ENCODE peak calls at places on chromosomes 13 and 19, in nine cellular contexts. R is right atrium auricular region, H is heart right ventricle, M is brain microvascular endothelial cell, C is bronchial epithelial cell, W is neural progenitor cell, V is AG10803, S is AG04449, J is pancreas. N is an unnamed sample.

GRCh38 chr13:20350380-20350763 is 118.3 kb upstream of the GJB6 start:
- DNase-seq in R (no peak), H (no peak), M (no peak), C (no peak), W (no peak), V (no peak), S (no peak), J (no peak), N (no peak)

GRCh38 chr13:20843177-20843576 is 59.4 kb downstream of the XPO4 start:
- DNase-seq in R (no peak), H (no peak), M (no peak), C (no peak), W (no peak), V (no peak), S (no peak), J (no peak), N (no peak)

GRCh38 chr19:12913871-12914690 is 5.0 kb downstream of the SYCE2 start:
- DNase-seq in R (no peak), H (no peak), M (no peak), C (no peak), W (peak; percentile 23), V (peak; percentile 67), S (no peak), J (no peak), N (no peak)

GRCh38 chr13:20006206-20006605 is 47.7 kb downstream of the ZMYM2 start:
- DNase-seq in R (no peak), H (no peak), M (peak; percentile 6), C (no peak), W (no peak), V (no peak), S (no peak), J (no peak), N (no peak)

GRCh38 chr13:111367340-111367739 is 46.9 kb downstream of the TEX29 start:
- DNase-seq in R (no peak), H (no peak), M (no peak), C (no peak), W (no peak), V (no peak), S (no peak), J (no peak), N (no peak)

GRCh38 chr13:107190065-107190464 is 622.1 kb upstream of the ARGLU1 start:
- DNase-seq in R (no peak), H (no peak), M (no peak), C (no peak), W (no peak), V (no peak), S (no peak), J (no peak), N (no peak)

GRCh38 chr19:1647664-1648155 is 4.7 kb downstream of the TCF3 start:
- DNase-seq in R (no peak), H (no peak), M (no peak), C (no peak), W (no peak), V (no peak), S (no peak), J (peak; percentile 58), N (no peak)

GRCh38 chr13:81639984-81640582 is 1299.2 kb upstream of the SPRY2 start:
- DNase-seq in R (no peak), H (no peak), M (no peak), C (peak; percentile 32), W (peak; percentile 7), V (no peak), S (no peak), J (no peak), N (no peak)

GRCh38 chr19:30156646-30157045 is 214.6 kb downstream of the URI1 start:
- DNase-seq in R (no peak), H (no peak), M (no peak), C (no peak), W (no peak), V (no peak), S (no peak), J (no peak), N (no peak)

GRCh38 chr19:42068361-42068755 is 1.6 kb downstream of the GRIK5 start:
- DNase-seq in R (no peak), H (no peak), M (no peak), C (no peak), W (no peak), V (no peak), S (no peak), J (no peak), N (no peak)

GRCh38 chr19:2627319-2627829 is 75.1 kb downstream of the GNG7 start:
- DNase-seq in R (peak; percentile 97), H (peak; percentile 65), M (peak; percentile 98), C (peak; percentile 98), W (no peak), V (peak; percentile 97), S (peak; percentile 88), J (peak; percentile 93), N (peak; percentile 92)

GRCh38 chr19:17687857-17688784 is at the start of gene UNC13A:
- DNase-seq in R (no peak), H (peak; percentile 56), M (peak; percentile 33), C (no peak), W (peak; percentile 92), V (no peak), S (no peak), J (peak; percentile 82), N (no peak)

GRCh38 chr19:39144487-39145071 is 19.0 kb downstream of the PAK4 start:
- DNase-seq in R (no peak), H (no peak), M (no peak), C (no peak), W (peak; percentile 62), V (peak; percentile 48), S (no peak), J (peak; percentile 48), N (no peak)

GRCh38 chr13:46667687-46668281 is 114.8 kb downstream of the LRCH1 start:
- DNase-seq in R (no peak), H (no peak), M (no peak), C (no peak), W (no peak), V (no peak), S (no peak), J (no peak), N (no peak)

GRCh38 chr13:46668302-46668720 is 115.3 kb downstream of the LRCH1 start:
- DNase-seq in R (no peak), H (peak; percentile 36), M (peak; percentile 83), C (peak; percentile 47), W (no peak), V (peak; percentile 91), S (peak; percentile 66), J (no peak), N (peak; percentile 76)

GRCh38 chr13:46665630-46666482 is 112.9 kb downstream of the LRCH1 start:
- DNase-seq in R (no peak), H (no peak), M (no peak), C (peak; percentile 42), W (no peak), V (no peak), S (no peak), J (no peak), N (no peak)

GRCh38 chr13:46666727-46667456 is 113.9 kb downstream of the LRCH1 start:
- DNase-seq in R (no peak), H (peak; percentile 45), M (no peak), C (no peak), W (peak; percentile 63), V (no peak), S (no peak), J (no peak), N (no peak)

DNA sequence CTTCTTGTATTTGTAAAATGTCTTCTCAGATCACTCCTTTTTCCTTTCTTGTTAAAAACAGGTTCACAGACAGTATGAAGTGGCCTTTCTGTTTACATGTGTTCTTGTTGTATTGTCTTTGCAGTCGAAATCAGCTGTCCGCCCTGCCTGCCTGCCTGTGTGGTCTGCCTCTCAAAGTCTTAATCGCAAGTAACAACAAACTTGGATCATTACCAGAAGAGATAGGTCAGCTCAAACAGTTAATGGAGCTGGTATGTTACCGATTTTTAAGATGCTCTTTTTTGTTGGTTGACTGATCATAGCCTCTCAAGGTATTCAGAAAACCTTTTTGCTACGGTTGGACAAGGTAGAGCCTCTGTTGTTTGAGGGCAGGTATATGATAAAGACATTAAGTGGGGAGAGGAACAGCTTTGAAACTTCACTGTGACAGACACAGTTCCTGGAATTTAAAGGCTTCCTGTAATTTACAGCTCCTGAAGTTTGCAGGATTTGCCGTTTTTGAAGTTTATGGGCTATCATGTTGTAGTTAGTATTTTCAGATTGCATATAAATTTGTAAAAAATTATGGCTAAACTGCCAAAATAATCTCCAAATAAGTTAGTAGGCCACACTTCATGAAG is 116.0 kb downstream of the LRCH1 start:
- DNase-seq in R (no peak), H (no peak), M (no peak), C (no peak), W (no peak), V (no peak), S (no peak), J (no peak), N (no peak)
- H3K4me3 ChIP-seq in R (no peak overlapping the region), H (no peak overlapping the region), M (no peak overlapping the region), C (no peak overlapping the region), W (no peak overlapping the region), V (no peak overlapping the region), S (no peak overlapping the region), J (no peak overlapping the region), N (no peak overlapping the region)

GRCh38 chr13:38530492-38530891 is 156.4 kb upstream of the FREM2 start:
- DNase-seq in R (no peak), H (no peak), M (no peak), C (peak; percentile 24), W (no peak), V (peak; percentile 29), S (no peak), J (no peak), N (peak; percentile 2)
- TF ChIP-seq CTCF in R (no peak), H (peak; percentile 46), M (peak; percentile 18), C (peak; percentile 6), W (peak; percentile 47), V (peak; percentile 62), S (no peak), J (no peak), N (peak; percentile 18)

GRCh38 chr19:51971624-51972023 is 15.0 kb downstream of the ZNF350 start:
- DNase-seq in R (no peak), H (no peak), M (no peak), C (no peak), W (peak; percentile 9), V (peak; percentile 5), S (no peak), J (no peak), N (no peak)
- H3K4me3 ChIP-seq in R (no peak overlapping the region), H (no peak overlapping the region), M (no peak overlapping the region), C (no peak overlapping the region), W (no peak overlapping the region), V (no peak overlapping the region), S (no peak overlapping the region), J (no peak overlapping the region), N (no peak overlapping the region)

DNA sequence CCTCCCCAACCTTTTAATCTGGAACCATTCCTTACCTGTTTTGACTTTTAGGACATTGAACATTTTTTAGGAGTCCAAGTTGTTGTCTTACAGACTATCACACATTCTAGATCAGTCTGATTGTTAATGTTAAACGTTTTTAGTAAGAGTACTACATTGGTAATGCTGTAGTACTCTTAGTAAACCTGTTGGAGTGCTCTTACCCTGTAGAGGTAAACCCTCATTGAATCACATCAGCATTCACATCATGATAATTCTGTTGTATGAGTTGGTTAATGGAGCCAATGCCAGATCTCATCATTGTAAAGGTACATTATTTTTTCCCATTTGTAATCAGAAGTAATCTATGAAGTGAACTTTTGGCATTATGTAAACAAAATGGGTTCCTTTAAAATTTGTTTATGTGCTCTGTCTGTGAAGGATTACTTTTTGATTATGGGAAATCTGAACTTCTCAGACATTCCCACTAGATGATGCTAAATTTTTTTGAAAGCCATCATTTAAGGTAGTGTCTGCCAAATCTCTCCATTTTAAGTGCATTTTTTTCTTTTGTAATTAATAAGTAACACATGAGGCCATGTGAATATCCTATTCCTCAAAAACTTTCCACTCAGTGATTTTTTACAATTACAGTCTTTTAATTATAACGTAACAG is 55.2 kb downstream of the VWA8 start:
- DNase-seq in R (no peak), H (no peak), M (no peak), C (peak; percentile 72), W (peak; percentile 35), V (peak; percentile 36), S (no peak), J (no peak), N (no peak)
- TF ChIP-seq CTCF in R (no peak), H (peak; percentile 56), M (peak; percentile 51), C (peak; percentile 64), W (peak; percentile 53), V (peak; percentile 61), S (peak; percentile 42), J (no peak), N (peak; percentile 61)

N was measured in AG09309.